ENCODE peak calls at places on chromosomes 6 and 20, in six cellular contexts. I, V, A, M, E and O are unnamed samples. For H3K4me1, the result is how much of the 10 kb centered on the place peaks cover.

GRCh38 chr6:148367418-148368024 is 24.9 kb downstream of the SASH1 start:
- DNase-seq in I (no peak), V (peak), A (peak), M (peak), E (no peak), O (peak)

GRCh38 chr20:33830371-33830770 is 19.2 kb downstream of the CHMP4B start:
- DNase-seq in I (no peak), V (no peak), A (no peak), M (peak), E (no peak), O (no peak)

GRCh38 chr6:113908801-113909200 is 51.7 kb downstream of the MARCKS start:
- DNase-seq in I (no peak), V (no peak), A (no peak), M (no peak), E (no peak), O (no peak)

GRCh38 chr6:97322811-97323210 is 39.8 kb upstream of the MMS22L start:
- DNase-seq in I (no peak), V (no peak), A (no peak), M (no peak), E (no peak), O (no peak)

GRCh38 chr6:98576811-98577210 is 257.6 kb upstream of the POU3F2 start:
- DNase-seq in I (no peak), V (no peak), A (no peak), M (no peak), E (no peak), O (no peak)

GRCh38 chr20:63508072-63508768 is 9.3 kb upstream of the EEF1A2 start:
- DNase-seq in I (no peak), V (no peak), A (no peak), M (no peak), E (no peak), O (no peak)

GRCh38 chr6:16562498-16562897 is 198.8 kb downstream of the ATXN1 start:
- DNase-seq in I (no peak), V (no peak), A (no peak), M (no peak), E (no peak), O (no peak)

GRCh38 chr20:46004813-46005505 is 3.7 kb upstream of the MMP9 start:
- DNase-seq in I (no peak), V (peak), A (no peak), M (no peak), E (no peak), O (peak)

GRCh38 chr6:74466572-74466971 is 739.3 kb downstream of the COL12A1 start:
- DNase-seq in I (no peak), V (no peak), A (no peak), M (no peak), E (no peak), O (no peak)

DNA sequence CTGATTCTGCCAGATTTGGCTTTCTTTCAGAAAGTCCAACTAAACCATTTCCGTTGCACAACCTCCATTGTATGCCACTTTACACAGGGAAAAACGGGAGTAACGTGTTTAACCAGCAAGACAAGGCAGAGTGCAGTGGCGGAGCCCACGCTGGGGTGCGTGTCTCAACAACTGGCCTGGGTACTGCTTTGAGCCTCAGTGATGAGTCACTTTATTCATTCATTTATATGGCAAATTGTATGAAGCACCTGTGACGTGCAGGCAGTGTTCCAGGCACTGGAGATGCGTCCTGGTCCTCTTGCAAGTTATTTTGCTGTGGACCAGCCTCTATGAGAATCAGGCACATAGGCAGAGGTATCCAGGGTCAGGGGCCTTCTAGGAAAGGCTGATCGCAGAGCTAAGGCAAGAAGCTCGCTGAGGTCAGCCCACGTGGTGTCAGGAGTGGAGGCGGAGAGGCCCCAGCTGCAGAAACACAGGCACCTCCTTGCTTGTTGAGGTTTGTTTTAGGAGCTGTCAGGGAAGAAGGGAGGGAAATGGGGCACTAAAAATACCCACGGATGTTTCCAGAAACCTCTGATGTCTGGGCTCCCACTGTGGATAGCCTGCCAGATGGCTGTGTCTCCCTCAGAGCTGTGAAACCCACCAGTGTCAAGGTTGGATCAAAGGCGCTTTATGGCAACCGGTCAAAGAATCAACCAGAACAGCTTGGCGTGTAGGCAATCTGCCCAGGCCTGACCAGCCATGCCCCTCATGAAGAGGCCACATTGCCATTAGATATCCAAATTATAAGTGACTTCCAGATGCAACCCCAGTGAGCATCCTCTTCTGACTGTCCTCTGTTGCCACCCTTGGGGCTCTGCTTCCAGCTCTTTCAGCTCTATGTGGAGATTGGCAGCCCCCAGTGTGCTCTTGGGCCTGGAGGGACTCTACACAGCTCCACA is 157.2 kb downstream of the CD83 start:
- DNase-seq in I (no peak), V (no peak), A (no peak), M (no peak), E (no peak), O (no peak)
- H3K4me1 ChIP-seq in I (under half), V (half or more), A (under half), M (under half), E (under half), O (half or more)

GRCh38 chr6:154440022-154440421 is 70.5 kb downstream of the CNKSR3 start:
- DNase-seq in I (no peak), V (no peak), A (no peak), M (no peak), E (no peak), O (no peak)

GRCh38 chr6:154435400-154435945 is 75.0 kb downstream of the CNKSR3 start:
- DNase-seq in I (no peak), V (peak), A (no peak), M (no peak), E (no peak), O (no peak)

GRCh38 chr6:154441995-154442310 is 68.5 kb downstream of the CNKSR3 start:
- DNase-seq in I (no peak), V (no peak), A (no peak), M (no peak), E (no peak), O (no peak)

GRCh38 chr6:154440422-154441043 is 70.0 kb downstream of the CNKSR3 start:
- DNase-seq in I (no peak), V (no peak), A (no peak), M (no peak), E (no peak), O (no peak)

DNA sequence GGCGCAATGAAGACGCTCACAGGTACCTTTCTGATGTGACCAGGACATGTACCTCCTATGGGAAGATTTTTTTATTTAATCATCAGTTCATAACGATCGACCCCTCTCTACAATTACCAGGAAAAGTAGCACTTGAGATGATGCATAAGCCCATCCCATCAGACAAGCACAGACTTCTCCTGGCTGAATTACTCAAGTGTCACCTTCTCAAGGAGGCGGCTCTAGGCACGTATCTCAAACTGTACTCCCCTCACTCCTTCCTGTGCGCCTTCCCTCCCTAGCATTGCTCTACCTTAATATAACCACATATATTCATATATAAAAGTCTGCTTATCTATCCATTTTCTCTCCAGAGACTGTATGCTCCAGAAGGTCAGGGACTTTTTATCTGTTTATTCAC is 71.6 kb downstream of the CNKSR3 start:
- DNase-seq in I (no peak), V (no peak), A (no peak), M (no peak), E (no peak), O (no peak)
- H3K27ac ChIP-seq in I (no peak), V (no peak), A (no peak), M (no peak), E (no peak), O (no peak)

GRCh38 chr6:33201935-33202334 is 1.3 kb downstream of the SLC39A7 start:
- DNase-seq in I (no peak), V (no peak), A (no peak), M (no peak), E (no peak), O (no peak)
- H3K4me3 ChIP-seq in I (no peak), V (peak), A (peak), M (peak), E (peak), O (peak)

DNA sequence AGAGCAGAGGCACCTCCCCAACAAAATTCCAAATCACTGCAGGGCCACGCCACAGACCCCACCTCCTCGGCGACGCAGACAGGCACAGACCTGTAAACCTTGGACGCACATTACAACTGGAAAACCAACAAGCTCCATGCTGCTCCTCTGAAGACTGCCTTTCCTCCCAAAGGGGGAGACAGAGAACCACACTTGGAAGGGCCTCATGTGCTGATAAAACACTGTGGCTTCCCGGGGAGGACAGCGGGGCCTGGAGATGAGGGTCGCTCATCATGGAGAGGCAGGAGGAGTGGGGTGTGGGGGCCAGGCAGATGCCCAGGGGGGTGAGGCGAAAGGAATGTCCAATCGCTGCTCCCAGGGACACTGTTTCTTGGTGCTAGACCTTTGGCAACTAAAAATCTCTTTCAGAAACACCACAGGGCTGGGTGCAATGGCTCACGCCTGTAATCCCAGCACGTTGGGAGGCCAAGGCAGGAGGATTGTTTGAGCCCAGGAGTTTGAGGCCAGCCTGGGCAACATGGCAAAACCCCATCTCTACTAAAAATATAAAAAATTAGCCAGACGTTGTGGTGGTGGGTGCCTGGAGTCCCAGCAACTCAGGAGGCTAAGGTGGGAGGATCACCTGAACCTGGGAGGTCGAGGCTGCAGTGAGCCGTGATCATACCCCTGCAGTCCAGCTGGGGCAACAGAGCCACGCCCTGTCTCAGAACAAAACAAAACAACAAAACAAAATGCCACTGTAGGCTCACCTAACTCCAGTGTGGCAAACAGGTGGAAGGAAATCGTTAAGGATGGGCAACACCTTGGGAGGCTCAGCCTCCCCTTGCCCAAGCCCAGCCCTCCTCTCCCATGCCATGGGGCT is 53.8 kb downstream of the ABHD12 start:
- DNase-seq in I (no peak), V (no peak), A (no peak), M (peak), E (no peak), O (no peak)
- H3K4me1 ChIP-seq in I (under half), V (under half), A (under half), M (half or more), E (under half), O (under half)

DNA sequence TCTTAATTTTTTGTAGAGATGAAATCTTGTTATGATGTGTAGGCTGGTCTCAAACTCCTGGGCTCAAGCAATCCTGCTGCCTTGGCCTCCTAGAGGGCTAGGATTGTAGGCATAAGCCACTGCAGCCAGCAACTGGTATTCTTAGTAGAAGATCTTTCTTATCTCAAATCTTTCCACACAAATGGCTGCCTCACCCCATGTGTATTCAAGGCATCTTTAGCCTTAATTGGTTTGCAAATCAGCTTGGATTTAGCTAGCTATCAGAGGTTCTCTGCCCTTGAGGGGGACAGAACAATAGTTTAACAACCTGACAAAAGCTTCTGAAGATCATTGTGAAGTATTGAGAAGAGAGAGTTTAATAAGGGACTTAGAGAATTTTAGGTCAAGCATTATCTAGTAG is 17.9 kb upstream of the ABRACL start:
- DNase-seq in I (no peak), V (no peak), A (no peak), M (no peak), E (no peak), O (no peak)
- H3K27ac ChIP-seq in I (no peak), V (no peak), A (no peak), M (no peak), E (no peak), O (no peak)

DNA sequence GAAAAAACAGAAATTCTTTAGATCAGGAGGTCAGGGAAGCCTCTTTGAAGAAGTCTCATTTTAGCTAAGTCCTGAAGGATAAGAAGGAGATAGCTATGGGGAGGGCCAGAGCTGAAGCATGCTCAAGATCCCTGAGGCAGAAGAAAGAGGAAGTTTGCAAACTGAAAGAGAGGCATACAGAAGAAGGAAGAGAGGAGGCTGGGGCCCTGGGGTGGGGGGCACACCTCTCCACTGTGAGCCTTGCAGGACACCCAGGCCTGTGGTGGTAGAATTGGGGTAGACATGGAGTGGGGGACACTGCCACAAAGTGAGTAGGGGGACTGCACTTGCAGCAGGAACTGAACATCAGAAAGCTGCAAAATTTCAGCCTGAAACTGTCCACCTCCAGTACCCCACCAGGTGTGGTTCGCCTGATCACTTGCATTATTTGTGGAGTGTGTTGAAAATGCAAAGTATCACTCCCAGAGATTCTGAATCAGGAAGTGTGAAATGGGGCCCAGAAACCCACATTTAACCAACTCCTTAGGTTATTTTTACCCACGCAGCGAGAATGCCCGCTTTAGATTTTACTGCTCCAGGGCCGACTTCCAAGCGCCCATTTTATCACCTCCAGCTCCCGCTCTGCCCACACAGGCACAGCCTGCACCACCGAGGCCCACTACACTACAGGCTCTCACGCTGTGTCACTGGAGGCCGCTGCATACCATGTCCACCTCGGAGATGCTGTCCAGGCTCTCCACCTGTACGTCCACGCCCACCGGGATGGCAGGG is 44.0 kb downstream of the GABRR2 start:
- DNase-seq in I (no peak), V (no peak), A (no peak), M (no peak), E (no peak), O (no peak)
- H3K4me3 ChIP-seq in I (no peak), V (no peak), A (no peak), M (no peak), E (no peak), O (no peak)

GRCh38 chr20:49685809-49686208 is 27.9 kb downstream of the B4GALT5 start:
- DNase-seq in I (no peak), V (no peak), A (no peak), M (no peak), E (no peak), O (no peak)

GRCh38 chr20:49684335-49684997 is 29.2 kb downstream of the B4GALT5 start:
- DNase-seq in I (peak), V (no peak), A (no peak), M (no peak), E (no peak), O (no peak)

GRCh38 chr20:49690899-49691620 is 22.6 kb downstream of the B4GALT5 start:
- DNase-seq in I (no peak), V (no peak), A (no peak), M (peak), E (no peak), O (no peak)

GRCh38 chr20:49685161-49685601 is 28.5 kb downstream of the B4GALT5 start:
- DNase-seq in I (no peak), V (no peak), A (no peak), M (peak), E (no peak), O (no peak)

DNA sequence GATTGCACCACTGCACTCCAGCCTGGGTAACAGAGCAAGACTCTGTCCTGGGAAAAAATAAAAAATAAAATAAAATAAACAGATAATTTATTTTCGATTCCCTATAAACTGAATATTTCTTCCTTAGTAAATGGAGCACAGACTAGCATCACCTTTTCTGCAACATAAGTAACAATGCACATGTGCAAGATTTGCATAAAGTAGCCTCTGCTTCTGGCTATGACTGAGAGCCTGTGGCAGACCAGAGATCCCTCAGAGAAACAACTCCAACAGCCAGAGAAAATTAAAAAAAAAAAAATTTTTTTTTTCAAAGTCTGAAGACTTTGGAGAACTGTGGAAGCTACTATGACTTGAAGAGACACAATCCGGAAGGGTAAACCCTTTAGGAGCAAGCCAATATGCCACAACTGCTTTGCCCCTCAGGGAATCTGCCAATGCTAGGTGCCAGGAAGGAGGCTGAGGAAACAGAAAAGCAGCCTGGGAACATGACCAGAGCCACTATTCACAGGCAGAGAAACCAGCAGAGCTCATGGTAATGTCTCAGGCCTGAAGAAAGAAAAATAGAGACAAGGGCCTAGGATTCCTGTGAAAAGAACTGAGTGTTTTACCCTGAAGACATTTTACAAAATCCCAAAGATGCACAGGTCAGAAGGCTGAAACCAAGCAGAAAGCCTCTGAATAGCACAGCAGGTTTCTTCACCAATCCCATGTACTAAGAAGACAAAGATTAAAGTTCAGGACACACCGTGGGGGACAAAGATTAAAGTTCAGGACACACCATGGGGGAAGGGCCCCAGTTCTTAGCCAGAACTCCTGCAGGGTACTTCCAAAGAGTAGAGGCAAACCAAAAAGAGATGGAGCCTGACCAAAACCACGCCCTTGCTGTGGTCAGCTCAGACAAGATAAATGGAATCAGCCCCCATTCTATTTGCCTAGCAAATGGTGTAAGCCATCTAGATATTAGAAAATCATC is 25.8 kb downstream of the B4GALT5 start:
- DNase-seq in I (no peak), V (no peak), A (no peak), M (no peak), E (no peak), O (no peak)
- H3K4me1 ChIP-seq in I (under half), V (half or more), A (half or more), M (half or more), E (under half), O (under half)

DNA sequence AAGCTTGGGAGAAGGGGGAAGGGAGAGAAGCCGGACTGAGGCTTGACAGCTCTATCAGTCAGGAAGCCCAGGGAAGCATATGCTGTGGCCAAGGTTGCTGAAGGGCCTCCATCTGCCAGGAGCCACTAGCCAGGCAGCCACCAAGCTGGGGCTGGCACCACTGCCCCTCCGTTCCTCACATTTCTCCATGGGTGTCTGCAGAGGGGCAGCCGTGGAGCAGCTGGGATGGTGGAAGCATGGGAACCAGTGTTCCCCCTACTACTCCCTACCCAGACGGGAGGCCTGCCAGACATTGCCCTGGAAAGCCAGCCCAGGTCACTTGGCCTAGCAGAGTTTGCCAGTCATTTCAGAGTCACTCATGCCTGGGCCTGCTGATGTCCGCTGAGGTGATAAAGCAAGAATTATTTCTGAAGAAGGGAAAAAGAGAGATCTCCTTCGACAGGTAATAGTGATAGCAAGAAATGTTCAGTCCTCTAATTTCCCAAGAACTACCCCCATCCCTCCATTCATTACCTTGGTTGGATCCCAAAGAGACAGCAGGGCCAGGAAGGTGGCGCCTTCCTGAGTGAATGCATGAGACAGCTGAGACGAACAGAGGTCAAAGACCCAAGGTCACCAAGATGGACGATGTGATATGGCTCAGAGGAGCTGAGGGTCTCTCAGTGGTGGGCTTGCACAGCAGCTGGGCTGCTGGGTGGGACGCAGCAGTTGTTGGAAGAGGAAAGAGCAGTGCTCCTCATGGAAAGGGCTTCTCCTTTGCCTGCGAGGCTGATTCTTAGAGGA is 21.9 kb downstream of the SNPH start:
- DNase-seq in I (no peak), V (no peak), A (no peak), M (no peak), E (no peak), O (no peak)
- H3K27ac ChIP-seq in I (no peak), V (no peak), A (no peak), M (no peak), E (no peak), O (no peak)